ENCODE peak calls at places on chromosome 13, in eight cellular contexts. One of them, this sample, is unnamed.

GRCh38 chr13:27967736-27968315 is 1.3 kb downstream of the CDX2 start:
- DNase-seq in activated T-cell treated with anti-CD3 and anti-CD28 coated beads, Interleukin-2, amount 50 U/mL, for 72 hours: no peak
- DNase-seq in fibroblast of pulmonary artery: no peak
- DNase-seq in naive thymus-derived CD8-positive, alpha-beta T cell: no peak
- DNase-seq in mesothelial cell of epicardium: no peak
- DNase-seq in progenitor cell of endocrine pancreas: no peak
- DNase-seq in upper lobe of right lung: no peak
- DNase-seq in anterior cingulate cortex: no peak
- DNase-seq in this sample: no peak

GRCh38 chr13:110233682-110234280 is 73.2 kb downstream of the COL4A1 start:
- DNase-seq in activated T-cell treated with anti-CD3 and anti-CD28 coated beads, Interleukin-2, amount 50 U/mL, for 72 hours: no peak
- DNase-seq in fibroblast of pulmonary artery: peak
- DNase-seq in naive thymus-derived CD8-positive, alpha-beta T cell: no peak
- DNase-seq in mesothelial cell of epicardium: no peak
- DNase-seq in progenitor cell of endocrine pancreas: no peak
- DNase-seq in upper lobe of right lung: no peak
- DNase-seq in anterior cingulate cortex: no peak
- DNase-seq in this sample: no peak

GRCh38 chr13:50919291-50919690 is 9.7 kb downstream of the RNASEH2B start:
- DNase-seq in activated T-cell treated with anti-CD3 and anti-CD28 coated beads, Interleukin-2, amount 50 U/mL, for 72 hours: no peak
- DNase-seq in fibroblast of pulmonary artery: no peak
- DNase-seq in naive thymus-derived CD8-positive, alpha-beta T cell: no peak
- DNase-seq in mesothelial cell of epicardium: no peak
- DNase-seq in progenitor cell of endocrine pancreas: no peak
- DNase-seq in upper lobe of right lung: no peak
- DNase-seq in anterior cingulate cortex: no peak
- DNase-seq in this sample: peak

GRCh38 chr13:49693191-49693733 is 2.0 kb upstream of the EBPL start:
- DNase-seq in activated T-cell treated with anti-CD3 and anti-CD28 coated beads, Interleukin-2, amount 50 U/mL, for 72 hours: no peak
- DNase-seq in fibroblast of pulmonary artery: peak
- DNase-seq in naive thymus-derived CD8-positive, alpha-beta T cell: no peak
- DNase-seq in mesothelial cell of epicardium: no peak
- DNase-seq in progenitor cell of endocrine pancreas: no peak
- DNase-seq in upper lobe of right lung: no peak
- DNase-seq in anterior cingulate cortex: no peak
- DNase-seq in this sample: no peak

GRCh38 chr13:103663996-103664395 is 597.8 kb upstream of the SLC10A2 start:
- DNase-seq in activated T-cell treated with anti-CD3 and anti-CD28 coated beads, Interleukin-2, amount 50 U/mL, for 72 hours: no peak
- DNase-seq in fibroblast of pulmonary artery: no peak
- DNase-seq in naive thymus-derived CD8-positive, alpha-beta T cell: no peak
- DNase-seq in mesothelial cell of epicardium: no peak
- DNase-seq in progenitor cell of endocrine pancreas: no peak
- DNase-seq in upper lobe of right lung: no peak
- DNase-seq in anterior cingulate cortex: no peak
- DNase-seq in this sample: no peak

GRCh38 chr13:94346261-94347019 is 133.0 kb downstream of the DCT start:
- DNase-seq in activated T-cell treated with anti-CD3 and anti-CD28 coated beads, Interleukin-2, amount 50 U/mL, for 72 hours: peak
- DNase-seq in fibroblast of pulmonary artery: no peak
- DNase-seq in naive thymus-derived CD8-positive, alpha-beta T cell: no peak
- DNase-seq in mesothelial cell of epicardium: no peak
- DNase-seq in progenitor cell of endocrine pancreas: no peak
- DNase-seq in upper lobe of right lung: no peak
- DNase-seq in anterior cingulate cortex: no peak
- DNase-seq in this sample: no peak

GRCh38 chr13:41533266-41533665 is 75.9 kb downstream of the RGCC start:
- DNase-seq in activated T-cell treated with anti-CD3 and anti-CD28 coated beads, Interleukin-2, amount 50 U/mL, for 72 hours: no peak
- DNase-seq in fibroblast of pulmonary artery: no peak
- DNase-seq in naive thymus-derived CD8-positive, alpha-beta T cell: no peak
- DNase-seq in mesothelial cell of epicardium: no peak
- DNase-seq in progenitor cell of endocrine pancreas: no peak
- DNase-seq in upper lobe of right lung: no peak
- DNase-seq in anterior cingulate cortex: no peak
- DNase-seq in this sample: no peak

GRCh38 chr13:39835253-39835652 is 179.8 kb downstream of the COG6 start:
- DNase-seq in activated T-cell treated with anti-CD3 and anti-CD28 coated beads, Interleukin-2, amount 50 U/mL, for 72 hours: no peak
- DNase-seq in fibroblast of pulmonary artery: no peak
- DNase-seq in naive thymus-derived CD8-positive, alpha-beta T cell: no peak
- DNase-seq in mesothelial cell of epicardium: no peak
- DNase-seq in progenitor cell of endocrine pancreas: no peak
- DNase-seq in upper lobe of right lung: no peak
- DNase-seq in anterior cingulate cortex: no peak
- DNase-seq in this sample: no peak

GRCh38 chr13:106796280-106797047 is 228.5 kb upstream of the ARGLU1 start:
- DNase-seq in activated T-cell treated with anti-CD3 and anti-CD28 coated beads, Interleukin-2, amount 50 U/mL, for 72 hours: no peak
- DNase-seq in fibroblast of pulmonary artery: no peak
- DNase-seq in naive thymus-derived CD8-positive, alpha-beta T cell: no peak
- DNase-seq in mesothelial cell of epicardium: no peak
- DNase-seq in progenitor cell of endocrine pancreas: no peak
- DNase-seq in upper lobe of right lung: no peak
- DNase-seq in anterior cingulate cortex: no peak
- DNase-seq in this sample: no peak

GRCh38 chr13:102825921-102826706 is 19.7 kb upstream of the ERCC5 start:
- DNase-seq in activated T-cell treated with anti-CD3 and anti-CD28 coated beads, Interleukin-2, amount 50 U/mL, for 72 hours: no peak
- DNase-seq in fibroblast of pulmonary artery: peak
- DNase-seq in naive thymus-derived CD8-positive, alpha-beta T cell: no peak
- DNase-seq in mesothelial cell of epicardium: no peak
- DNase-seq in progenitor cell of endocrine pancreas: no peak
- DNase-seq in upper lobe of right lung: no peak
- DNase-seq in anterior cingulate cortex: no peak
- DNase-seq in this sample: no peak

GRCh38 chr13:114212096-114212495 is 22.6 kb upstream of the CDC16 start:
- DNase-seq in activated T-cell treated with anti-CD3 and anti-CD28 coated beads, Interleukin-2, amount 50 U/mL, for 72 hours: no peak
- DNase-seq in fibroblast of pulmonary artery: peak
- DNase-seq in naive thymus-derived CD8-positive, alpha-beta T cell: no peak
- DNase-seq in mesothelial cell of epicardium: no peak
- DNase-seq in progenitor cell of endocrine pancreas: no peak
- DNase-seq in upper lobe of right lung: no peak
- DNase-seq in anterior cingulate cortex: no peak
- DNase-seq in this sample: no peak

GRCh38 chr13:98443329-98443728 is 133.6 kb downstream of the STK24 start:
- DNase-seq in activated T-cell treated with anti-CD3 and anti-CD28 coated beads, Interleukin-2, amount 50 U/mL, for 72 hours: no peak
- DNase-seq in fibroblast of pulmonary artery: peak
- DNase-seq in naive thymus-derived CD8-positive, alpha-beta T cell: no peak
- DNase-seq in mesothelial cell of epicardium: no peak
- DNase-seq in progenitor cell of endocrine pancreas: no peak
- DNase-seq in upper lobe of right lung: no peak
- DNase-seq in anterior cingulate cortex: no peak
- DNase-seq in this sample: no peak

GRCh38 chr13:84933797-84934196 is 865.4 kb downstream of the SLITRK6 start:
- DNase-seq in activated T-cell treated with anti-CD3 and anti-CD28 coated beads, Interleukin-2, amount 50 U/mL, for 72 hours: no peak
- DNase-seq in fibroblast of pulmonary artery: no peak
- DNase-seq in naive thymus-derived CD8-positive, alpha-beta T cell: no peak
- DNase-seq in mesothelial cell of epicardium: no peak
- DNase-seq in progenitor cell of endocrine pancreas: no peak
- DNase-seq in upper lobe of right lung: no peak
- DNase-seq in anterior cingulate cortex: no peak
- DNase-seq in this sample: no peak

GRCh38 chr13:60654405-60654804 is 257.4 kb downstream of the TDRD3 start:
- DNase-seq in activated T-cell treated with anti-CD3 and anti-CD28 coated beads, Interleukin-2, amount 50 U/mL, for 72 hours: no peak
- DNase-seq in fibroblast of pulmonary artery: peak
- DNase-seq in naive thymus-derived CD8-positive, alpha-beta T cell: no peak
- DNase-seq in mesothelial cell of epicardium: no peak
- DNase-seq in progenitor cell of endocrine pancreas: no peak
- DNase-seq in upper lobe of right lung: no peak
- DNase-seq in anterior cingulate cortex: peak
- DNase-seq in this sample: no peak

GRCh38 chr13:48210178-48210577 is 22.8 kb upstream of the ITM2B start:
- DNase-seq in activated T-cell treated with anti-CD3 and anti-CD28 coated beads, Interleukin-2, amount 50 U/mL, for 72 hours: no peak
- DNase-seq in fibroblast of pulmonary artery: peak
- DNase-seq in naive thymus-derived CD8-positive, alpha-beta T cell: no peak
- DNase-seq in mesothelial cell of epicardium: no peak
- DNase-seq in progenitor cell of endocrine pancreas: no peak
- DNase-seq in upper lobe of right lung: no peak
- DNase-seq in anterior cingulate cortex: no peak
- DNase-seq in this sample: peak

GRCh38 chr13:48843630-48844380 is 131.9 kb upstream of the FNDC3A start:
- DNase-seq in activated T-cell treated with anti-CD3 and anti-CD28 coated beads, Interleukin-2, amount 50 U/mL, for 72 hours: no peak
- DNase-seq in fibroblast of pulmonary artery: no peak
- DNase-seq in naive thymus-derived CD8-positive, alpha-beta T cell: no peak
- DNase-seq in mesothelial cell of epicardium: no peak
- DNase-seq in progenitor cell of endocrine pancreas: no peak
- DNase-seq in upper lobe of right lung: no peak
- DNase-seq in anterior cingulate cortex: no peak
- DNase-seq in this sample: no peak

GRCh38 chr13:23161176-23161825 is 19.5 kb upstream of the SGCG start:
- DNase-seq in activated T-cell treated with anti-CD3 and anti-CD28 coated beads, Interleukin-2, amount 50 U/mL, for 72 hours: no peak
- DNase-seq in fibroblast of pulmonary artery: no peak
- DNase-seq in naive thymus-derived CD8-positive, alpha-beta T cell: no peak
- DNase-seq in mesothelial cell of epicardium: no peak
- DNase-seq in progenitor cell of endocrine pancreas: no peak
- DNase-seq in upper lobe of right lung: no peak
- DNase-seq in anterior cingulate cortex: no peak
- DNase-seq in this sample: no peak

GRCh38 chr13:20197361-20197834 is 4.7 kb upstream of the GJB2 start:
- DNase-seq in activated T-cell treated with anti-CD3 and anti-CD28 coated beads, Interleukin-2, amount 50 U/mL, for 72 hours: peak
- DNase-seq in fibroblast of pulmonary artery: peak
- DNase-seq in naive thymus-derived CD8-positive, alpha-beta T cell: no peak
- DNase-seq in mesothelial cell of epicardium: no peak
- DNase-seq in progenitor cell of endocrine pancreas: no peak
- DNase-seq in upper lobe of right lung: no peak
- DNase-seq in anterior cingulate cortex: no peak
- DNase-seq in this sample: no peak

GRCh38 chr13:44734204-44734707 is 158.1 kb upstream of the TSC22D1 start:
- DNase-seq in activated T-cell treated with anti-CD3 and anti-CD28 coated beads, Interleukin-2, amount 50 U/mL, for 72 hours: no peak
- DNase-seq in fibroblast of pulmonary artery: peak
- DNase-seq in naive thymus-derived CD8-positive, alpha-beta T cell: no peak
- DNase-seq in mesothelial cell of epicardium: no peak
- DNase-seq in progenitor cell of endocrine pancreas: no peak
- DNase-seq in upper lobe of right lung: peak
- DNase-seq in anterior cingulate cortex: no peak
- DNase-seq in this sample: no peak

GRCh38 chr13:94079876-94080275 is 399.6 kb downstream of the DCT start:
- DNase-seq in activated T-cell treated with anti-CD3 and anti-CD28 coated beads, Interleukin-2, amount 50 U/mL, for 72 hours: no peak
- DNase-seq in fibroblast of pulmonary artery: peak
- DNase-seq in naive thymus-derived CD8-positive, alpha-beta T cell: no peak
- DNase-seq in mesothelial cell of epicardium: no peak
- DNase-seq in progenitor cell of endocrine pancreas: no peak
- DNase-seq in upper lobe of right lung: no peak
- DNase-seq in anterior cingulate cortex: no peak
- DNase-seq in this sample: no peak

GRCh38 chr13:40680659-40681323 is 14.3 kb upstream of the FOXO1 start:
- DNase-seq in activated T-cell treated with anti-CD3 and anti-CD28 coated beads, Interleukin-2, amount 50 U/mL, for 72 hours: no peak
- DNase-seq in fibroblast of pulmonary artery: no peak
- DNase-seq in naive thymus-derived CD8-positive, alpha-beta T cell: no peak
- DNase-seq in mesothelial cell of epicardium: no peak
- DNase-seq in progenitor cell of endocrine pancreas: no peak
- DNase-seq in upper lobe of right lung: no peak
- DNase-seq in anterior cingulate cortex: no peak
- DNase-seq in this sample: no peak

GRCh38 chr13:64029343-64030093 is 2613.9 kb upstream of the PCDH20 start:
- DNase-seq in activated T-cell treated with anti-CD3 and anti-CD28 coated beads, Interleukin-2, amount 50 U/mL, for 72 hours: no peak
- DNase-seq in fibroblast of pulmonary artery: no peak
- DNase-seq in naive thymus-derived CD8-positive, alpha-beta T cell: no peak
- DNase-seq in mesothelial cell of epicardium: no peak
- DNase-seq in progenitor cell of endocrine pancreas: no peak
- DNase-seq in upper lobe of right lung: peak
- DNase-seq in anterior cingulate cortex: no peak
- DNase-seq in this sample: no peak

GRCh38 chr13:75263741-75264407 is 218.1 kb downstream of the TBC1D4 start:
- DNase-seq in activated T-cell treated with anti-CD3 and anti-CD28 coated beads, Interleukin-2, amount 50 U/mL, for 72 hours: no peak
- DNase-seq in fibroblast of pulmonary artery: peak
- DNase-seq in naive thymus-derived CD8-positive, alpha-beta T cell: no peak
- DNase-seq in mesothelial cell of epicardium: no peak
- DNase-seq in progenitor cell of endocrine pancreas: no peak
- DNase-seq in upper lobe of right lung: no peak
- DNase-seq in anterior cingulate cortex: no peak
- DNase-seq in this sample: no peak

GRCh38 chr13:97223711-97224461 is 1.8 kb downstream of the MBNL2 start:
- DNase-seq in activated T-cell treated with anti-CD3 and anti-CD28 coated beads, Interleukin-2, amount 50 U/mL, for 72 hours: no peak
- DNase-seq in fibroblast of pulmonary artery: peak
- DNase-seq in naive thymus-derived CD8-positive, alpha-beta T cell: no peak
- DNase-seq in mesothelial cell of epicardium: peak
- DNase-seq in progenitor cell of endocrine pancreas: no peak
- DNase-seq in upper lobe of right lung: no peak
- DNase-seq in anterior cingulate cortex: peak
- DNase-seq in this sample: peak

GRCh38 chr13:95327190-95327589 is 25.9 kb upstream of the ABCC4 start:
- DNase-seq in activated T-cell treated with anti-CD3 and anti-CD28 coated beads, Interleukin-2, amount 50 U/mL, for 72 hours: no peak
- DNase-seq in fibroblast of pulmonary artery: no peak
- DNase-seq in naive thymus-derived CD8-positive, alpha-beta T cell: no peak
- DNase-seq in mesothelial cell of epicardium: no peak
- DNase-seq in progenitor cell of endocrine pancreas: no peak
- DNase-seq in upper lobe of right lung: no peak
- DNase-seq in anterior cingulate cortex: no peak
- DNase-seq in this sample: no peak

GRCh38 chr13:25675060-25675459 is 303.3 kb downstream of the ATP8A2 start:
- DNase-seq in activated T-cell treated with anti-CD3 and anti-CD28 coated beads, Interleukin-2, amount 50 U/mL, for 72 hours: no peak
- DNase-seq in fibroblast of pulmonary artery: no peak
- DNase-seq in naive thymus-derived CD8-positive, alpha-beta T cell: no peak
- DNase-seq in mesothelial cell of epicardium: no peak
- DNase-seq in progenitor cell of endocrine pancreas: no peak
- DNase-seq in upper lobe of right lung: no peak
- DNase-seq in anterior cingulate cortex: no peak
- DNase-seq in this sample: no peak

GRCh38 chr13:50189450-50189849 is 174.2 kb downstream of the KCNRG start:
- DNase-seq in activated T-cell treated with anti-CD3 and anti-CD28 coated beads, Interleukin-2, amount 50 U/mL, for 72 hours: no peak
- DNase-seq in fibroblast of pulmonary artery: no peak
- DNase-seq in naive thymus-derived CD8-positive, alpha-beta T cell: no peak
- DNase-seq in mesothelial cell of epicardium: no peak
- DNase-seq in progenitor cell of endocrine pancreas: no peak
- DNase-seq in upper lobe of right lung: no peak
- DNase-seq in anterior cingulate cortex: no peak
- DNase-seq in this sample: no peak

This sample was measured in SIG-M5.